ENCODE peak calls at places on chromosomes 3 and 15, in four cellular contexts. F is fibroblast of mammary gland; I is activated CD4-positive, alpha-beta memory T cell treated with anti-CD3 and anti-CD28 coated beads for 36 hours; A is AG09319. U is an unnamed sample.

GRCh38 chr15:41989573-41990242 is 17.4 kb upstream of the EHD4 start:
- DNase-seq in F (peak; percentile 67), I (peak; percentile 91), A (peak; percentile 31), U (peak; percentile 75)

GRCh38 chr3:195105841-195106417 is 165.0 kb downstream of the XXYLT1 start:
- DNase-seq in A (no peak), I (no peak), F (no peak), U (no peak)

GRCh38 chr3:26350853-26351252 is 271.7 kb upstream of the LRRC3B start:
- DNase-seq in A (no peak), F (no peak), I (no peak), U (no peak)

GRCh38 chr15:100986158-100986896 is 67.2 kb downstream of the LRRK1 start:
- DNase-seq in I (no peak), F (peak; percentile 11), A (no peak), U (no peak)

GRCh38 chr15:24823473-24823872 is 131.3 kb upstream of the SNRPN start:
- DNase-seq in F (no peak), A (no peak), I (no peak), U (peak; percentile 92)

GRCh38 chr3:44883999-44884431 is 9.6 kb downstream of the TGM4 start:
- DNase-seq in A (peak; percentile 59), I (no peak), F (peak; percentile 99), U (no peak)

GRCh38 chr15:67084561-67084960 is 19.2 kb downstream of the SMAD3 start:
- DNase-seq in F (no peak), A (no peak), I (no peak), U (no peak)

GRCh38 chr3:153977148-153977547 is 144.0 kb upstream of the ARHGEF26 start:
- DNase-seq in I (no peak), F (peak; percentile 54), A (no peak), U (no peak)

GRCh38 chr3:194561306-194561974 is 71.8 kb downstream of the TMEM44 start:
- DNase-seq in F (peak; percentile 75), I (no peak), A (no peak), U (no peak)

GRCh38 chr15:97168704-97169475 is 791.6 kb upstream of the ARRDC4 start:
- DNase-seq in F (no peak), I (no peak), A (no peak), U (no peak)

GRCh38 chr3:72336821-72337479 is 511.3 kb downstream of the SHQ1 start:
- DNase-seq in F (peak; percentile 94), A (no peak), I (peak; percentile 20), U (no peak)

U was measured in iPS DF 6.9.